ENCODE peak calls at places on chromosomes 5 and 9, in eight cellular contexts. M is RCC 7860, G is progenitor cell of endocrine pancreas, F is neural progenitor cell, U is ureter, W is EH, O is fibroblast of pulmonary artery, D is HS-27A. C is an unnamed sample.

GRCh38 chr9:122806661-122807060 is 6.7 kb downstream of the OR1K1 start:
- DNase-seq in F (no peak), D (no peak), G (no peak), O (no peak), W (no peak), M (no peak), U (no peak), C (no peak)

GRCh38 chr9:16627967-16628366 is 242.5 kb downstream of the BNC2 start:
- DNase-seq in M (peak; percentile 68), D (peak; percentile 27), U (no peak), G (no peak), W (peak; percentile 97), O (peak; percentile 92), F (no peak), C (peak; percentile 12)

GRCh38 chr9:81397735-81398381 is 291.5 kb downstream of the TLE1 start:
- DNase-seq in U (no peak), O (no peak), W (no peak), G (no peak), D (no peak), M (no peak), F (no peak), C (no peak)

GRCh38 chr9:113709721-113710120 is 166.4 kb upstream of the ZNF618 start:
- DNase-seq in U (no peak), F (no peak), O (no peak), W (no peak), G (no peak), M (no peak), D (no peak), C (no peak)

GRCh38 chr5:72552041-72552557 is 44.9 kb upstream of the ZNF366 start:
- DNase-seq in U (no peak), F (no peak), W (peak; percentile 91), D (peak; percentile 47), M (peak; percentile 71), G (no peak), O (peak; percentile 98), C (no peak)

GRCh38 chr5:78627175-78627574 is 21.4 kb downstream of the LHFPL2 start:
- DNase-seq in F (no peak), U (no peak), O (peak; percentile 72), W (peak; percentile 48), M (no peak), D (no peak), G (no peak), C (peak; percentile 7)

GRCh38 chr5:58717303-58718012 is 134.6 kb downstream of the RAB3C start:
- DNase-seq in M (no peak), D (no peak), F (peak; percentile 49), G (no peak), W (no peak), U (no peak), O (no peak), C (no peak)

GRCh38 chr5:57832873-57833272 is 350.3 kb upstream of the ACTBL2 start:
- DNase-seq in D (no peak), G (no peak), O (no peak), W (peak; percentile 33), F (no peak), M (no peak), U (no peak), C (no peak)

GRCh38 chr5:147935032-147935431 is 28.7 kb upstream of the C5orf46 start:
- DNase-seq in D (no peak), F (peak; percentile 36), U (no peak), G (no peak), O (peak; percentile 79), M (no peak), W (peak; percentile 58), C (peak; percentile 64)

C was measured in NCI-H82.